ENCODE peak calls at places on chromosome 17, in five cellular contexts. B, Q, D, C and T are unnamed samples.

GRCh38 chr17:78252111-78252634 is 20.7 kb downstream of the TMEM235 start:
- DNase-seq in D (no peak), Q (no peak), C (peak; percentile 42), B (no peak), T (no peak)

GRCh38 chr17:41633498-41634197 is 9.3 kb upstream of the KRT17 start:
- DNase-seq in D (no peak), C (no peak), Q (no peak), B (no peak), T (no peak)

GRCh38 chr17:39621523-39622379 is 5.0 kb upstream of the PPP1R1B start:
- DNase-seq in B (peak; percentile 73), Q (peak; percentile 44), D (peak; percentile 85), C (peak; percentile 90), T (peak; percentile 86)

GRCh38 chr17:69061901-69062556 is 1.3 kb upstream of the ABCA9 start:
- DNase-seq in Q (no peak), B (no peak), D (no peak), C (no peak), T (no peak)

GRCh38 chr17:62898239-62898864 is 67.7 kb upstream of the TANC2 start:
- DNase-seq in D (no peak), Q (no peak), C (no peak), B (no peak), T (no peak)

GRCh38 chr17:63675607-63676539 is 24.1 kb downstream of the LIMD2 start:
- DNase-seq in B (no peak), C (peak; percentile 93), D (peak; percentile 90), Q (peak; percentile 48), T (peak; percentile 84)

GRCh38 chr17:49850772-49851386 is 3.0 kb upstream of the TAC4 start:
- DNase-seq in Q (no peak), C (no peak), D (no peak), B (no peak), T (no peak)

GRCh38 chr17:1783271-1783670 is 21.4 kb downstream of the SERPINF1 start:
- DNase-seq in Q (no peak), C (no peak), B (no peak), D (no peak), T (peak; percentile 86)

GRCh38 chr17:76447931-76448652 is 4.9 kb downstream of the UBE2O start:
- DNase-seq in Q (no peak), C (no peak), B (no peak), D (no peak), T (no peak)

DNA sequence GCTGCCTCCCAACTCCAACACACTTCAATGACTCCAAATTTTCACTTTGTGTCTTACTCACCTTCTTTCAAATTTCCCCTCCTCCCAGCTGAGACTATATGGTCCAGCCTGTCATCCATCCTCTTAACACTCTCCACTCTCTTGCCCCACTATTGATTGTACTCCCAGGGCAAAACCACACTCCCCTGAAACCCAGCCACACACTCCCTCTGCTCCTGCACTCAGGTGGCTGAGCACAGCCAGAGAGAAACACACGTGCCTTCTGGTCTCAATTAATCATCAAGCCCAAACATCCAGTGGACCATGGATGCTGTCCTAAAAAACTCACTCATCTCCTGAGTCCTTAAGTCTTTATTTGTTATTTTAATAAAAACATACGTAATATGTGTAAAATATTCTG is 1026.4 kb downstream of the KCNJ18 start:
- DNase-seq in Q (no peak), D (no peak), B (no peak), C (no peak), T (no peak)
- H3K27ac ChIP-seq in Q (no peak overlapping the region), D (no peak overlapping the region), B (no peak overlapping the region), C (no peak overlapping the region), T (no peak overlapping the region)

DNA sequence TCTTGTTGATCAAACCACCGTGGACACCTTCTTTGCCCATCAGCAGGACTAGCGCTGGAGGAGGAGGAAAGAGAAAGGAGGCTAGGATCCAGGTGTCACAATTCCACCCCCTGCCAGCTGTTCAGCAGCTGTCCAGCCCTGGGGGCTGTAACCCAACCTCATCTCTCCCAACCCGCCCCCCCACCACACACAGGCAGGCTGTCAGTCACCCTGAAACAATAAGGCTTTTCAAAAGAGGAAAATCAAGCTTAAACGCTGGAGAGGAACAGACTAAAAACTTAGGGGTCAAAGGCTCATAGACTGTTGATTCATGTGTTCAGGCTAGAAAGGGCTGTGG is 2.4 kb downstream of the PFN1 start:
- DNase-seq in Q (no peak), D (no peak), B (no peak), C (no peak), T (no peak)
- H3K4me3 ChIP-seq in Q (peak overlapping the region; percentile 99), D (peak overlapping the region; percentile 93), B (peak overlapping the region; percentile 83), C (peak overlapping the region; percentile 89), T (peak overlapping the region; percentile 99)

GRCh38 chr17:17921192-17922082 is 50.8 kb downstream of the TOM1L2 start:
- DNase-seq in B (no peak), C (no peak), D (no peak), Q (peak; percentile 81), T (no peak)
- H3K27ac ChIP-seq in B (peak overlapping the region; percentile 98), C (peak overlapping the region; percentile 87), D (no peak overlapping the region), Q (peak overlapping the region; percentile 92), T (peak overlapping the region; percentile 67)

GRCh38 chr17:16442594-16443389 is 27.4 kb downstream of the TRPV2 start:
- DNase-seq in B (no peak), Q (no peak), D (no peak), C (no peak), T (no peak)
- H3K4me3 ChIP-seq in B (no peak overlapping the region), Q (peak overlapping the region; percentile 3), D (no peak overlapping the region), C (no peak overlapping the region), T (peak overlapping the region; percentile 13)

GRCh38 chr17:82045916-82046484 is 5.6 kb downstream of the RFNG start:
- DNase-seq in B (no peak), C (no peak), Q (no peak), D (no peak), T (no peak)
- H3K27ac ChIP-seq in B (no peak overlapping the region), C (no peak overlapping the region), Q (no peak overlapping the region), D (no peak overlapping the region), T (no peak overlapping the region)